ENCODE peak calls at places on chromosomes 5 and 9, in six cellular contexts. G, U, Y, W, M and P are unnamed samples.

GRCh38 chr5:33184367-33184766 is 256.4 kb upstream of the TARS1 start:
- DNase-seq in W (no peak), Y (no peak), G (no peak), U (no peak), M (no peak), P (no peak)

GRCh38 chr9:117265253-117265652 is 149.6 kb downstream of the ASTN2 start:
- DNase-seq in G (no peak), U (peak; percentile 17), Y (no peak), M (no peak), W (no peak), P (no peak)

GRCh38 chr9:38066907-38067610 is 2.0 kb downstream of the SHB start:
- DNase-seq in M (no peak), U (peak; percentile 66), W (no peak), G (peak; percentile 67), Y (peak; percentile 53), P (no peak)

GRCh38 chr5:114857951-114858401 is 311.7 kb downstream of the TRIM36 start:
- DNase-seq in Y (no peak), W (peak; percentile 61), G (no peak), M (no peak), U (no peak), P (no peak)

GRCh38 chr5:78985407-78986223 is 505 bp upstream of the ARSB start:
- DNase-seq in W (no peak), Y (no peak), M (peak; percentile 30), U (peak; percentile 44), G (peak; percentile 48), P (no peak)

GRCh38 chr5:29896651-29897050 is 1296.8 kb upstream of the CDH6 start:
- DNase-seq in Y (no peak), G (no peak), U (no peak), W (no peak), M (no peak), P (no peak)

GRCh38 chr5:149381986-149382338 is 2.9 kb upstream of the IL17B start:
- DNase-seq in G (peak; percentile 50), U (peak; percentile 88), M (peak; percentile 86), W (peak; percentile 86), Y (peak; percentile 81), P (no peak)

GRCh38 chr9:98107926-98108325 is 11.1 kb downstream of the TRIM14 start:
- DNase-seq in M (no peak), W (no peak), U (no peak), Y (no peak), G (no peak), P (no peak)

GRCh38 chr5:132905938-132906337 is 32.5 kb downstream of the LEAP2 start:
- DNase-seq in Y (no peak), M (no peak), U (no peak), W (no peak), G (no peak), P (no peak)

GRCh38 chr9:78001946-78002731 is 29.5 kb downstream of the GNAQ start:
- DNase-seq in M (no peak), G (no peak), U (no peak), Y (no peak), W (no peak), P (no peak)

GRCh38 chr5:72179816-72180440 is 72.7 kb downstream of the MAP1B start:
- DNase-seq in G (no peak), Y (no peak), U (no peak), W (no peak), M (no peak), P (no peak)

GRCh38 chr5:38598296-38598993 is 42.0 kb upstream of the LIFR start:
- DNase-seq in U (no peak), M (no peak), G (no peak), Y (no peak), W (no peak), P (no peak)

GRCh38 chr5:110335361-110336046 is 391.0 kb downstream of the TMEM232 start:
- DNase-seq in U (no peak), W (no peak), Y (no peak), G (no peak), M (no peak), P (no peak)

GRCh38 chr5:34740306-34740891 is 84.3 kb downstream of the RAI14 start:
- DNase-seq in G (no peak), M (no peak), U (peak; percentile 44), W (no peak), Y (peak; percentile 56), P (no peak)

GRCh38 chr9:129968690-129969485 is 74.1 kb downstream of the FNBP1 start:
- DNase-seq in Y (no peak), U (no peak), W (no peak), M (no peak), G (no peak), P (no peak)

GRCh38 chr9:33351547-33351946 is 50.8 kb downstream of the AQP7 start:
- DNase-seq in M (no peak), G (no peak), W (no peak), Y (no peak), U (peak; percentile 11), P (no peak)

GRCh38 chr9:19934301-19934868 is 145.5 kb upstream of the SLC24A2 start:
- DNase-seq in M (no peak), Y (peak; percentile 37), U (peak; percentile 34), W (peak; percentile 63), G (no peak), P (no peak)

GRCh38 chr9:18890372-18890771 is 142.6 kb downstream of the SAXO1 start:
- DNase-seq in U (no peak), G (no peak), W (no peak), Y (no peak), M (no peak), P (no peak)

GRCh38 chr9:7118653-7119052 is 360.9 kb downstream of the KDM4C start:
- DNase-seq in U (no peak), Y (no peak), G (no peak), W (no peak), M (no peak), P (no peak)

GRCh38 chr9:99241106-99241505 is 19.0 kb downstream of the SEC61B start:
- DNase-seq in G (no peak), W (no peak), Y (no peak), U (no peak), M (no peak), P (no peak)

GRCh38 chr5:150516011-150516410 is 8.1 kb downstream of the NDST1 start:
- DNase-seq in U (peak; percentile 68), G (peak; percentile 77), Y (peak; percentile 56), M (no peak), W (peak; percentile 71), P (no peak)

GRCh38 chr9:95137587-95138145 is 179.8 kb downstream of the FANCC start:
- DNase-seq in W (no peak), Y (no peak), G (no peak), U (no peak), M (no peak), P (no peak)

GRCh38 chr9:123716339-123716738 is 213.6 kb downstream of the DENND1A start:
- DNase-seq in G (no peak), W (no peak), U (no peak), M (no peak), Y (no peak), P (no peak)

GRCh38 chr9:97373311-97373710 is 38.6 kb upstream of the TDRD7 start:
- DNase-seq in G (no peak), M (no peak), Y (no peak), U (no peak), W (no peak), P (no peak)

DNA sequence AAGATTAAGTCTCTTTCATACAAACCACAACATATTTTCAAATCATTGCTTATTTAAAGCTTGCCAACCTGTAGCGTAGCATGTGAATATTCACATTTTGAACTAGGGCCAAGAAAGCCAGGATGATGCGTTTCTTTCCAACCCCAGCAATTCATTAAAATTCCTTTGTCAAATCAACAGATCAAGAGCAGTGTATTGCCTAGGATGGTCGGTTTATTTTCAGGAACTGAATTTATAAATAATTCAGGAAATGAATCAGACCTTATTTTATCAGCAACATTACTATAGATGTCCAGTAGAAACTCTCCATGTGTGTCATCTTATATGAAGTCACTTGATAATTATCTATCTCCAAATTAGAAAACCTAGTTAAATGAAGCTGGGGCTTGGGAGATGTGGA is 13.2 kb upstream of the AUH start:
- DNase-seq in G (no peak), U (no peak), Y (no peak), W (no peak), M (no peak), P (no peak)
- H3K27ac ChIP-seq in G (no peak overlapping the region), U (no peak overlapping the region), Y (no peak overlapping the region), W (no peak overlapping the region), M (no peak overlapping the region), P (no peak overlapping the region)

DNA sequence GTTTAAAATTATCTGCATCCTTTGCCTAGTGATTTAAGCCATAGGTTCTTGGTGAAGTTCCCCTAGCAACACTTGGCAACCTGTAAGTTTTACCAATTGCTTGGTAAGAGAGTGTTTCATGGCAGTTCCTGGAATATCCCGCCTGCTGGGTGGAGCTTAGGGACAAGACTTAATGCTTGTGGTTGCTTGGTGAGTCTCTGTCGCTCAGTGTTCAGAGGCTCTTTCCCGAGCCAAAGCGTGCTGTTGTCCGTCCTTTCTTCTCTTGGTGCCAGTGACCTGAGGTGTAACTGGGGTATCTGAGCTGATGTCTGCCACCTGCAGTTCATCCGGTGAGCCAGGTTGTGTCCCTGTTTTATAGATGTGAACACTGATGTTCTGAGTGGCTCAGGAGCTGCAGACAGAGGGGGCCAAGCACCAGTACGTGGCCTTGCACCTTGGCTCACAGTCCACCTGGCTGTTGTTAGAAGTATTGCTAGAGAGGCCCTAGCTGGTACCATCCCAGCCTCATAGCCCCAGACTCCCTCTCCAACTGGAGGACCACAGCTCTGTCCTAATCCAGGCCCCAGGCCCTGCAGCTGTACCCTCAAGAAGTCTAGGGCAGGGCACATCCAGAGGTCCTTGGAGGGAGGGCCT is 16.1 kb downstream of the PHF2 start:
- DNase-seq in W (no peak), Y (no peak), U (no peak), M (no peak), G (no peak), P (no peak)
- TF ChIP-seq CTCF in W (no peak), Y (no peak), U (no peak), M (no peak), G (no peak), P (peak; percentile 8)

GRCh38 chr5:61926911-61927310 is 379.1 kb upstream of the KIF2A start:
- DNase-seq in M (no peak), W (no peak), G (no peak), Y (no peak), U (no peak), P (no peak)
- H3K4me3 ChIP-seq in M (no peak overlapping the region), W (no peak overlapping the region), G (no peak overlapping the region), Y (no peak overlapping the region), U (no peak overlapping the region), P (no peak overlapping the region)

GRCh38 chr9:134031783-134032182 is 6.5 kb downstream of the BRD3OS start:
- DNase-seq in U (no peak), M (no peak), G (no peak), Y (no peak), W (no peak), P (no peak)

GRCh38 chr9:134032456-134033222 is 7.4 kb downstream of the BRD3OS start:
- DNase-seq in W (no peak), U (no peak), M (no peak), Y (no peak), G (no peak), P (peak; percentile 54)

GRCh38 chr9:134029248-134030226 is 4.3 kb downstream of the BRD3OS start:
- DNase-seq in G (no peak), Y (no peak), U (no peak), M (no peak), W (no peak), P (no peak)

GRCh38 chr9:134028575-134029247 is 3.4 kb downstream of the BRD3OS start:
- DNase-seq in Y (no peak), W (no peak), U (no peak), M (no peak), G (no peak), P (no peak)

DNA sequence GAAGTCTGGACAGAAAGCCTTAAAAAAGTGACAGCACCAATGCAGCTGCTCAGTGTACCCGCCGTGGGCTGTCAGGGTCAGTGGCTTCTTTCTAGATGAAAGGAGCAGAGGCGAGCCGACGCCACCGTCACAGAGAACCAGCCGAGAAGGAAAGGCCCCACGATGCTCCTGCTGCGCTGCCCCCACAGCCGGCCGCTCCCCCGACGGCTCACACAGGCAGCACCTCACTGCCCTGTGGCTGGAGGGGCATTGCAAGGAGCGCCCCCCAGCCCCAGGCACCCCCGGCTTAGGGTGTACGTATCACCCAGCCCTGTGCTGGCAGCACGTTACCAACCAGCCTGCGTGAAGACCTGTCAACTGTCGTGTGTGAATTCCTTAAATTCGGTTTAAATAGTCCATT is 5.8 kb downstream of the BRD3OS start:
- DNase-seq in Y (no peak), M (no peak), G (no peak), U (no peak), W (no peak), P (no peak)
- H3K27ac ChIP-seq in Y (no peak overlapping the region), M (no peak overlapping the region), G (no peak overlapping the region), U (no peak overlapping the region), W (no peak overlapping the region), P (no peak overlapping the region)